ENCODE peak calls at places on chromosomes 7 and 10, in five cellular contexts. One of them, this sample, is unnamed.

GRCh38 chr7:116025098-116025809 is 5.3 kb downstream of the TFEC start:
- DNase-seq in H9: no peak
- DNase-seq in neural crest cell: no peak
- DNase-seq in AG10803: no peak
- DNase-seq in GM06990: no peak
- DNase-seq in this sample: no peak

GRCh38 chr10:35335718-35336083 is 608 bp upstream of the CCNY start:
- DNase-seq in H9: peak; percentile 35
- DNase-seq in neural crest cell: peak; percentile 12
- DNase-seq in AG10803: peak; percentile 25
- DNase-seq in GM06990: no peak
- DNase-seq in this sample: no peak

GRCh38 chr7:111436608-111437007 is 125.7 kb downstream of the IMMP2L start:
- DNase-seq in H9: no peak
- DNase-seq in neural crest cell: no peak
- DNase-seq in AG10803: no peak
- DNase-seq in GM06990: no peak
- DNase-seq in this sample: no peak

GRCh38 chr10:4127518-4128315 is 342.7 kb upstream of the KLF6 start:
- DNase-seq in H9: no peak
- DNase-seq in neural crest cell: no peak
- DNase-seq in AG10803: no peak
- DNase-seq in GM06990: peak; percentile 72
- DNase-seq in this sample: no peak

GRCh38 chr7:124893140-124893810 is 36.4 kb downstream of the POT1 start:
- DNase-seq in H9: no peak
- DNase-seq in neural crest cell: no peak
- DNase-seq in AG10803: no peak
- DNase-seq in GM06990: peak; percentile 40
- DNase-seq in this sample: no peak

GRCh38 chr10:29681700-29682444 is 47.1 kb upstream of the SVIL start:
- DNase-seq in H9: no peak
- DNase-seq in neural crest cell: no peak
- DNase-seq in AG10803: no peak
- DNase-seq in GM06990: no peak
- DNase-seq in this sample: no peak

GRCh38 chr7:69349291-69349690 is 249.0 kb upstream of the AUTS2 start:
- DNase-seq in H9: peak; percentile 27
- DNase-seq in neural crest cell: no peak
- DNase-seq in AG10803: no peak
- DNase-seq in GM06990: no peak
- DNase-seq in this sample: no peak

GRCh38 chr7:101538596-101539459 is 90.3 kb downstream of the MYL10 start:
- DNase-seq in H9: peak; percentile 74
- DNase-seq in neural crest cell: peak; percentile 81
- DNase-seq in AG10803: peak; percentile 22
- DNase-seq in GM06990: peak; percentile 38
- DNase-seq in this sample: peak; percentile 84

GRCh38 chr7:105261689-105262088 is 127.0 kb downstream of the SRPK2 start:
- DNase-seq in H9: no peak
- DNase-seq in neural crest cell: no peak
- DNase-seq in AG10803: no peak
- DNase-seq in GM06990: no peak
- DNase-seq in this sample: no peak

GRCh38 chr10:4607681-4608080 is 218.3 kb upstream of the AKR1E2 start:
- DNase-seq in H9: no peak
- DNase-seq in neural crest cell: no peak
- DNase-seq in AG10803: no peak
- DNase-seq in GM06990: no peak
- DNase-seq in this sample: no peak

DNA sequence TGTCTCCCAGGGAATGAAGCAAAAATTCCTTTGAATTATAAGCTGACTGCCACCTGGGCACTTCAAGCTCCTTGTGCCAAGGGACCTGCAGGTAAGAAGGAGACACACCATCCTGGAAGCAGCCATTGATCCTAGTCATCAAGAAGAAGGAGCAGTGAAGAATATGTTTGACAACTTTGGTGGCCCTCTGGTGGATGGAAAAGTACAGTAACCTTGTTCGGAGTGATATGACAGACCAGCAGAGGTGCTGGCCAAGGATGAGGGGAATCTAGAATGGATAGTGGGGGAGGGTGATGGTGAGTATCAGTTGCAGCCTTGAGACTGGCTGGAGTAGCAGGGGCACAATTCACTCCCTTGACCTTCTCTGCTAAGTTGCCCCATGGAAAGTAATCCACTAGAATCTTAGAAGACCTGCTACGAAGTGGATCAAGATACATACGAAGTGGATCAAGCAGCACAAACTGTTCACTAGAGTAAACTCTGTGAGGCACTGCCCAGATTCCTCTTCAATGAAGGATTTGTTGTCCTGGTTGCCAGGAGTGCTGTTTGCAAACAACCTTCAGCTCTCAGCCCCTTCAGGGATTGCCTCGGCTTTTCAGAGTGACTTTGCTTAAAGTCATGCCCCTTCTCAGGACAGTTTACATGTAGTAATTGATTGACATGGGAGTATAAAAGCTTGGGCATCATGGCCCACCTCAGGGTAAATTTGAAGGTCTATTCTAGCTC is 44.8 kb upstream of the ORC5 start:
- DNase-seq in H9: peak; percentile 36
- DNase-seq in neural crest cell: no peak
- DNase-seq in AG10803: no peak
- DNase-seq in GM06990: no peak
- DNase-seq in this sample: no peak
- TF ChIP-seq CTCF in H9: peak; percentile 42
- TF ChIP-seq CTCF in neural crest cell: no peak
- TF ChIP-seq CTCF in AG10803: no peak
- TF ChIP-seq CTCF in GM06990: peak; percentile 7
- TF ChIP-seq CTCF in this sample: peak; percentile 27

DNA sequence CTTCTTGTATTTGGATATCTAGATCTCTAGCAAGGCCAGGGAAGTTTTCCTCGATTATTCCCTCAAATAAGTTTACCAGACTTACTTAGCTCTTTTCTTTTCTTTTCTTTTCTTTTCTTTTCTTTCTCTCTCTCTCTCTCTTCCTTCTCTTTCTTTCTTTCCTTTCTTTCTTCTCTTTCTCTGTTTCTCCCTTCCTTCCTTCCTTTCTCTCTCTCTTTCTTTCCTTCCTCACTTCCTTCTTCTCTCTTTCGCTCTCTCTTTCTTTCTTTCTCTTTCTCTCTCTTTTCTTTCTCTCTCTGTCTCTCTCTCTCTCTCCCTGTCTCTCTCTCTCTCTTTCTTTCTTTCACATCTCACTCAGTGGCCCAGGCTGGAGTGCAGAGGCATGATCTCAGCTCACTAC is 37.0 kb downstream of the UPP1 start:
- DNase-seq in H9: no peak
- DNase-seq in neural crest cell: no peak
- DNase-seq in AG10803: no peak
- DNase-seq in GM06990: no peak
- DNase-seq in this sample: no peak
- TF ChIP-seq CTCF in H9: no peak
- TF ChIP-seq CTCF in neural crest cell: no peak
- TF ChIP-seq CTCF in AG10803: no peak
- TF ChIP-seq CTCF in GM06990: no peak
- TF ChIP-seq CTCF in this sample: no peak

GRCh38 chr10:96044686-96045085 is 1.3 kb downstream of the CCNJ start:
- DNase-seq in H9: no peak
- DNase-seq in neural crest cell: no peak
- DNase-seq in AG10803: peak; percentile 59
- DNase-seq in GM06990: no peak
- DNase-seq in this sample: no peak

GRCh38 chr10:96046546-96046945 is 3.2 kb downstream of the CCNJ start:
- DNase-seq in H9: no peak
- DNase-seq in neural crest cell: no peak
- DNase-seq in AG10803: no peak
- DNase-seq in GM06990: no peak
- DNase-seq in this sample: no peak

GRCh38 chr10:96049340-96049739 is 6.0 kb downstream of the CCNJ start:
- DNase-seq in H9: no peak
- DNase-seq in neural crest cell: no peak
- DNase-seq in AG10803: no peak
- DNase-seq in GM06990: no peak
- DNase-seq in this sample: no peak

GRCh38 chr10:96043895-96044580 is 655 bp downstream of the CCNJ start:
- DNase-seq in H9: peak; percentile 49
- DNase-seq in neural crest cell: peak; percentile 49
- DNase-seq in AG10803: peak; percentile 42
- DNase-seq in GM06990: peak; percentile 74
- DNase-seq in this sample: peak; percentile 74

GRCh38 chr10:96047004-96047649 is 3.7 kb downstream of the CCNJ start:
- DNase-seq in H9: no peak
- DNase-seq in neural crest cell: no peak
- DNase-seq in AG10803: no peak
- DNase-seq in GM06990: no peak
- DNase-seq in this sample: no peak
- TF ChIP-seq CTCF in H9: no peak
- TF ChIP-seq CTCF in neural crest cell: no peak
- TF ChIP-seq CTCF in AG10803: no peak
- TF ChIP-seq CTCF in GM06990: no peak
- TF ChIP-seq CTCF in this sample: no peak

DNA sequence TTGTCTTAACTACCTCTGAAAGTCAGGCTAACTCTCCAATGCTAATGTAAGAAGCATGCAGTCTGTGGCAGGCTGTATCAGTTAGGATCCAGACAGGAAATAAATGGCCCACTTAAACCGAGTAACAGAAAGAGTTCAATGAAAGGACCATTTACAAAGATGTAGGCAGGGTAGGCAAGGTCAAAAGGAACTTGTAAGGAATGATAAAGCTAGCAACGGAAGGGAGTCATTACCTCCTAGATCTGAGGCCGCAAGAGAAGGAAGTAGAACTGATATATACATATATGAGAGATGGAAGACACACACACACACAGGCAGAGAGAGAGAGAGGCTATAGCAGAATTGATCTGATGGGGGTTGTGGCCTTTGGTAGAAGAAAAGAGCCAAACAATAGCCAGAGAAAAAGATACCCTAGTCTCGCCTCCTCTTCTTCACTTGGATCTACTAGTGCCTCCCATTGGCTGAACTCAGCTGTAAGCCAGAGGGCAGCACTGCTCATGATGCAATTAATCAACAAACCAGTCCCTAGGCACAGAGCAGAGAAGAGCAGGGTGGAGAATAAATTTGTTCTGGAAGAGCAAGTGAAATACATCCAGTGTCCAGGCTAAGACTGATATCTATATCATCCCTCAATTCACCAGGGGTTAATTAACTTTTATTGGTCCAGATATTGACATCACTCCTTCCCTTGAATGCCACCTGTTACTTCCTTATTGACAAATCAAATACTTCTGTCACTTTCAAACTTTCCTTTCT is 91.2 kb downstream of the LSMEM1 start:
- DNase-seq in H9: peak; percentile 41
- DNase-seq in neural crest cell: no peak
- DNase-seq in AG10803: no peak
- DNase-seq in GM06990: no peak
- DNase-seq in this sample: no peak
- TF ChIP-seq CTCF in H9: peak; percentile 50
- TF ChIP-seq CTCF in neural crest cell: no peak
- TF ChIP-seq CTCF in AG10803: no peak
- TF ChIP-seq CTCF in GM06990: peak; percentile 40
- TF ChIP-seq CTCF in this sample: no peak

DNA sequence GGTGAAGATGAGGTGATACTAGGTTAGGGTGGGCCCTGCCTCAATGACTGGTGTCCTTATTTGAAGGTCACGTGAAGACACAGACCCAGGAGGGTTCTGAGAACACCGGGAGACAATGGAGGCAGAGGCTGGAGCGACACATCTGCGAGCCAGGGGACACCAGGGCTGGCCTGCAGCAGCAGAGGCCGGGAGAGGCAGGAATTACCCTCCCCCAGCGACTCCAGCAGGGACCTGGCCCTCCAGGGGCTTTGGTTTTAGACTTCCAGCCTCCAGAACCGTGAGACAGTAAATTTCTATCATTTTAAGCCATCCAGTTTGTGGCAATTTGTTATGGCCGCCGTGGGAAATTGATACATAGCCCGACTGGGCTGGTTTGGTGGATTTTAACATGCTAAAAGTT is 152.2 kb downstream of the DNAJB6 start:
- DNase-seq in H9: peak; percentile 24
- DNase-seq in neural crest cell: no peak
- DNase-seq in AG10803: no peak
- DNase-seq in GM06990: no peak
- DNase-seq in this sample: no peak
- TF ChIP-seq CTCF in H9: no peak
- TF ChIP-seq CTCF in neural crest cell: no peak
- TF ChIP-seq CTCF in AG10803: no peak
- TF ChIP-seq CTCF in GM06990: no peak
- TF ChIP-seq CTCF in this sample: no peak